ENCODE peak calls at places on chromosomes 2 and 18, in four cellular contexts. R is PC-3, L is kidney glomerular epithelial cell, N is RCC 7860. E is an unnamed sample.

GRCh38 chr2:113208995-113209868 is 35.5 kb downstream of the PSD4 start:
- DNase-seq in L (peak), N (peak), R (no peak), E (no peak)

GRCh38 chr18:58537272-58538038 is 91.4 kb downstream of the ALPK2 start:
- DNase-seq in N (no peak), L (no peak), R (no peak), E (no peak)

GRCh38 chr2:168992591-168993349 is 38.4 kb downstream of the ABCB11 start:
- DNase-seq in L (no peak), R (peak), N (no peak), E (no peak)

GRCh38 chr2:71938659-71939587 is 208.7 kb downstream of the CYP26B1 start:
- DNase-seq in R (no peak), L (no peak), N (no peak), E (peak)

GRCh38 chr2:12269041-12269972 is 447.4 kb upstream of the TRIB2 start:
- DNase-seq in N (no peak), R (no peak), L (no peak), E (no peak)

GRCh38 chr18:6397931-6398566 is 16.7 kb downstream of the L3MBTL4 start:
- DNase-seq in R (no peak), N (no peak), L (no peak), E (no peak)

GRCh38 chr2:30191831-30192271 is 39.5 kb upstream of the LBH start:
- DNase-seq in R (no peak), N (no peak), L (no peak), E (no peak)

GRCh38 chr2:26229595-26229994 is 14.8 kb downstream of the HADHA start:
- DNase-seq in L (no peak), R (no peak), N (no peak), E (no peak)

GRCh38 chr2:179336782-179337534 is 72.3 kb upstream of the SESTD1 start:
- DNase-seq in L (no peak), N (no peak), R (peak), E (no peak)

GRCh38 chr2:132416080-132416911 is at the start of gene GPR39:
- DNase-seq in N (peak), L (peak), R (peak), E (peak)

GRCh38 chr2:112870851-112871830 is 34.6 kb upstream of the IL1B start:
- DNase-seq in L (no peak), R (no peak), N (no peak), E (no peak)

GRCh38 chr2:198242093-198242492 is 437.7 kb downstream of the PLCL1 start:
- DNase-seq in R (no peak), N (no peak), L (no peak), E (no peak)

GRCh38 chr2:33477473-33478468 is 1.3 kb downstream of the RASGRP3 start:
- DNase-seq in N (no peak), L (peak), R (no peak), E (no peak)

GRCh38 chr2:151657667-151658076 is 76.6 kb downstream of the NEB start:
- DNase-seq in L (peak), N (no peak), R (no peak), E (no peak)

GRCh38 chr2:156320491-156320896 is 12.0 kb downstream of the NR4A2 start:
- DNase-seq in R (no peak), L (no peak), N (no peak), E (no peak)

GRCh38 chr2:235863414-235863813 is 304.8 kb downstream of the GBX2 start:
- DNase-seq in N (no peak), R (no peak), L (no peak), E (no peak)